ENCODE peak calls at places on chromosomes 12 and 14, in six cellular contexts. K is aorta, W is upper lobe of left lung, C is psoas muscle, D is ovary, X is BJ. Z is an unnamed sample. For H3K27me3, the result is how much of the 10 kb centered on the place peaks cover.

GRCh38 chr12:13337786-13338185 is 141.3 kb downstream of the EMP1 start:
- DNase-seq in W (peak), X (no peak), K (no peak), D (no peak), C (no peak), Z (no peak)

GRCh38 chr12:50597200-50598195 is 92.7 kb downstream of the DIP2B start:
- DNase-seq in X (no peak), D (no peak), W (no peak), K (no peak), C (no peak), Z (no peak)

GRCh38 chr14:92397140-92397815 is 74.3 kb downstream of the SLC24A4 start:
- DNase-seq in C (no peak), W (peak), D (no peak), K (no peak), X (no peak), Z (peak)

GRCh38 chr12:86091676-86092075 is 164.5 kb downstream of the MGAT4C start:
- DNase-seq in X (no peak), K (no peak), W (no peak), D (no peak), C (no peak), Z (no peak)

GRCh38 chr14:54356172-54356571 is 40.6 kb upstream of the CDKN3 start:
- DNase-seq in W (no peak), C (no peak), K (no peak), D (no peak), X (no peak), Z (no peak)

GRCh38 chr14:90511795-90512331 is 115.0 kb downstream of the CALM1 start:
- DNase-seq in C (no peak), X (no peak), D (no peak), K (no peak), W (no peak), Z (no peak)

GRCh38 chr14:101034986-101035385 is 131.5 kb upstream of the RTL1 start:
- DNase-seq in C (no peak), X (no peak), D (peak), W (peak), K (no peak), Z (no peak)

GRCh38 chr12:4956968-4957367 is 47.3 kb downstream of the KCNA1 start:
- DNase-seq in C (no peak), W (no peak), X (no peak), K (no peak), D (no peak), Z (no peak)

GRCh38 chr14:105489607-105490317 is 1.3 kb upstream of the TEDC1 start:
- DNase-seq in W (peak), D (peak), X (no peak), C (peak), K (peak), Z (peak)

GRCh38 chr14:98171654-98172053 is 1100.3 kb downstream of the BCL11B start:
- DNase-seq in D (no peak), X (no peak), K (no peak), C (no peak), W (no peak), Z (no peak)

GRCh38 chr12:55717397-55718007 is 1.7 kb downstream of the BLOC1S1 start:
- DNase-seq in W (no peak), C (peak), X (no peak), K (peak), D (no peak), Z (peak)

GRCh38 chr12:46373303-46374182 is 970 bp upstream of the SLC38A2 start:
- DNase-seq in X (no peak), W (peak), C (peak), D (peak), K (peak), Z (peak)

GRCh38 chr12:70985850-70986249 is 65.3 kb upstream of the PTPRR start:
- DNase-seq in K (no peak), X (no peak), W (no peak), D (no peak), C (no peak), Z (no peak)

GRCh38 chr14:76826122-76826521 is at the start of gene LRRC74A:
- DNase-seq in K (no peak), X (no peak), D (no peak), C (no peak), W (no peak), Z (no peak)

GRCh38 chr12:1914116-1914911 is 4.1 kb downstream of the CACNA2D4 start:
- DNase-seq in D (no peak), X (no peak), C (no peak), W (no peak), K (peak), Z (no peak)

GRCh38 chr14:75053396-75054289 is 2.4 kb upstream of the MLH3 start:
- DNase-seq in D (no peak), W (no peak), C (no peak), K (no peak), X (peak), Z (no peak)

GRCh38 chr14:75050852-75051555 is at the start of gene MLH3:
- DNase-seq in X (no peak), D (peak), W (peak), K (peak), C (peak), Z (peak)

GRCh38 chr14:75049136-75049535 is 2.1 kb downstream of the MLH3 start:
- DNase-seq in X (no peak), C (no peak), K (no peak), W (no peak), D (no peak), Z (no peak)

GRCh38 chr14:75049731-75050201 is 1.5 kb downstream of the MLH3 start:
- DNase-seq in C (no peak), W (no peak), X (no peak), D (no peak), K (no peak), Z (no peak)

GRCh38 chr14:75051556-75051899 is 261 bp upstream of the MLH3 start:
- DNase-seq in X (no peak), D (no peak), C (no peak), K (no peak), W (no peak), Z (no peak)
- H3K27me3 ChIP-seq in X (under half), D (under half), C (under half), K (under half), W (under half), Z (under half)

GRCh38 chr12:123963829-123964228 is 8.8 kb downstream of the CCDC92 start:
- DNase-seq in K (no peak), X (no peak), C (no peak), W (no peak), D (no peak), Z (no peak)
- H3K27me3 ChIP-seq in K (under half), X (under half), C (under half), W (under half), D (under half), Z (under half)

GRCh38 chr14:58947816-58948440 is 240.5 kb upstream of the DAAM1 start:
- DNase-seq in D (no peak), K (no peak), X (no peak), C (no peak), W (no peak), Z (no peak)
- H3K27me3 ChIP-seq in D (under half), K (under half), X (under half), C (under half), W (under half), Z (under half)

GRCh38 chr14:21796912-21797311 is 123.3 kb upstream of the OR4E1 start:
- DNase-seq in K (no peak), W (no peak), C (no peak), X (no peak), D (no peak), Z (no peak)
- H3K27me3 ChIP-seq in K (under half), W (under half), C (under half), X (under half), D (under half), Z (under half)

GRCh38 chr12:120397827-120398563 is 29.0 kb upstream of the MSI1 start:
- DNase-seq in C (no peak), K (no peak), X (no peak), W (no peak), D (no peak), Z (no peak)
- H3K27me3 ChIP-seq in C (half or more), K (under half), X (under half), W (under half), D (under half), Z (under half)

GRCh38 chr12:117645473-117645872 is 284.0 kb upstream of the NOS1 start:
- DNase-seq in X (no peak), C (no peak), D (no peak), K (no peak), W (no peak), Z (no peak)
- H3K27me3 ChIP-seq in X (under half), C (under half), D (under half), K (under half), W (under half), Z (under half)

DNA sequence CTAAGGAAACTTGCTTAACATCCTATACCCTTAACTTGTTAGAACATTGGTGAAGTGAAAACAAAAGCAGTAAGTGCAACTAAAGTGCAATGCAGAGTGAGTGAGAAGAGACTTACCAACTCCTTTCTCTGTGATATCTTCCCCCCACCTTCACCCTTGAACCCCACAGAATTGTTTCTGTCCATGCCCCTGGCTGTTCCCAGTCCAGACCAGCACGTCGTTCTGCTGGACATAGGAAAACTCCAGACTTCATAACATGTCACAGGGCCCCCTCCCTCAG is 91.9 kb downstream of the DAD1 start:
- DNase-seq in W (no peak), X (no peak), K (no peak), D (no peak), C (no peak), Z (no peak)
- H3K27me3 ChIP-seq in W (under half), X (under half), K (under half), D (under half), C (under half), Z (under half)

Z was measured in right cardiac atrium.